ENCODE peak calls at places on chromosome 15, in six cellular contexts. One of them, this sample, is unnamed.

GRCh38 chr15:79453446-79453845 is 21.3 kb downstream of the MINAR1 start:
- DNase-seq in mesenchymal stem cell: no peak
- DNase-seq in tibial artery: no peak
- DNase-seq in nucleus accumbens: no peak
- DNase-seq in mucosa of descending colon: no peak
- DNase-seq in activated CD4-positive, CD25-positive, alpha-beta regulatory T cell: no peak
- DNase-seq in this sample: no peak

GRCh38 chr15:50066202-50066601 is 52.8 kb downstream of the ATP8B4 start:
- DNase-seq in nucleus accumbens: no peak
- DNase-seq in mesenchymal stem cell: peak
- DNase-seq in activated CD4-positive, CD25-positive, alpha-beta regulatory T cell: no peak
- DNase-seq in tibial artery: no peak
- DNase-seq in mucosa of descending colon: no peak
- DNase-seq in this sample: peak

GRCh38 chr15:63843901-63844317 is 10.2 kb upstream of the HERC1 start:
- DNase-seq in tibial artery: no peak
- DNase-seq in mucosa of descending colon: no peak
- DNase-seq in activated CD4-positive, CD25-positive, alpha-beta regulatory T cell: no peak
- DNase-seq in nucleus accumbens: no peak
- DNase-seq in mesenchymal stem cell: peak
- DNase-seq in this sample: peak

GRCh38 chr15:36472672-36473071 is 106.8 kb upstream of the CDIN1 start:
- DNase-seq in activated CD4-positive, CD25-positive, alpha-beta regulatory T cell: no peak
- DNase-seq in nucleus accumbens: no peak
- DNase-seq in mesenchymal stem cell: no peak
- DNase-seq in mucosa of descending colon: no peak
- DNase-seq in tibial artery: no peak
- DNase-seq in this sample: no peak

GRCh38 chr15:76904461-76905012 is 603 bp downstream of the SCAPER start:
- DNase-seq in activated CD4-positive, CD25-positive, alpha-beta regulatory T cell: no peak
- DNase-seq in mesenchymal stem cell: peak
- DNase-seq in nucleus accumbens: peak
- DNase-seq in tibial artery: peak
- DNase-seq in mucosa of descending colon: peak
- DNase-seq in this sample: peak

GRCh38 chr15:55649058-55649423 is 60.9 kb upstream of the PYGO1 start:
- DNase-seq in activated CD4-positive, CD25-positive, alpha-beta regulatory T cell: no peak
- DNase-seq in tibial artery: no peak
- DNase-seq in mucosa of descending colon: no peak
- DNase-seq in mesenchymal stem cell: peak
- DNase-seq in nucleus accumbens: no peak
- DNase-seq in this sample: no peak

GRCh38 chr15:48467801-48468200 is 136.6 kb downstream of the DUT start:
- DNase-seq in activated CD4-positive, CD25-positive, alpha-beta regulatory T cell: no peak
- DNase-seq in tibial artery: no peak
- DNase-seq in mesenchymal stem cell: no peak
- DNase-seq in mucosa of descending colon: no peak
- DNase-seq in nucleus accumbens: no peak
- DNase-seq in this sample: no peak

GRCh38 chr15:80906159-80906775 is 83.4 kb downstream of the MESD start:
- DNase-seq in tibial artery: no peak
- DNase-seq in mesenchymal stem cell: no peak
- DNase-seq in mucosa of descending colon: no peak
- DNase-seq in nucleus accumbens: no peak
- DNase-seq in activated CD4-positive, CD25-positive, alpha-beta regulatory T cell: no peak
- DNase-seq in this sample: no peak